ENCODE peak calls at places on chromosomes 2 and 18, in four cellular contexts. One of them, this sample, is unnamed. For H3K36me3, the result is how much of the 10 kb centered on the place peaks cover.

GRCh38 chr2:53087282-53087882 is 680.2 kb upstream of the CHAC2 start:
- DNase-seq in breast epithelium: no peak
- DNase-seq in pancreas: no peak
- DNase-seq in tibial nerve: no peak
- DNase-seq in this sample: no peak

GRCh38 chr18:42052137-42052708 is 97.2 kb downstream of the PIK3C3 start:
- DNase-seq in breast epithelium: no peak
- DNase-seq in pancreas: no peak
- DNase-seq in tibial nerve: no peak
- DNase-seq in this sample: no peak

GRCh38 chr18:49721981-49722380 is 91.4 kb downstream of the ACAA2 start:
- DNase-seq in breast epithelium: no peak
- DNase-seq in pancreas: no peak
- DNase-seq in tibial nerve: no peak
- DNase-seq in this sample: no peak

GRCh38 chr18:67232991-67233390 is 283.5 kb downstream of the DSEL start:
- DNase-seq in breast epithelium: no peak
- DNase-seq in pancreas: no peak
- DNase-seq in tibial nerve: no peak
- DNase-seq in this sample: no peak

GRCh38 chr2:113754160-113754559 is 2.3 kb downstream of the SLC35F5 start:
- DNase-seq in breast epithelium: no peak
- DNase-seq in pancreas: no peak
- DNase-seq in tibial nerve: no peak
- DNase-seq in this sample: no peak

GRCh38 chr2:217653240-217653639 is 349.6 kb downstream of the TNS1 start:
- DNase-seq in breast epithelium: peak
- DNase-seq in pancreas: no peak
- DNase-seq in tibial nerve: peak
- DNase-seq in this sample: peak

GRCh38 chr2:224650815-224651439 is 65.2 kb downstream of the CCDC195 start:
- DNase-seq in breast epithelium: no peak
- DNase-seq in pancreas: no peak
- DNase-seq in tibial nerve: peak
- DNase-seq in this sample: no peak

GRCh38 chr2:196131949-196132925 is 39.1 kb downstream of the STK17B start:
- DNase-seq in breast epithelium: no peak
- DNase-seq in pancreas: no peak
- DNase-seq in tibial nerve: no peak
- DNase-seq in this sample: no peak

GRCh38 chr2:6823111-6823510 is 42.6 kb downstream of the CMPK2 start:
- DNase-seq in breast epithelium: no peak
- DNase-seq in pancreas: no peak
- DNase-seq in tibial nerve: no peak
- DNase-seq in this sample: no peak

GRCh38 chr2:209074711-209075110 is 349.1 kb upstream of the MAP2 start:
- DNase-seq in breast epithelium: no peak
- DNase-seq in pancreas: no peak
- DNase-seq in tibial nerve: no peak
- DNase-seq in this sample: no peak

GRCh38 chr2:101655941-101656422 is 41.5 kb upstream of the MAP4K4 start:
- DNase-seq in breast epithelium: no peak
- DNase-seq in pancreas: no peak
- DNase-seq in tibial nerve: no peak
- DNase-seq in this sample: peak

GRCh38 chr18:48813833-48814489 is 136.8 kb downstream of the SMAD7 start:
- DNase-seq in breast epithelium: no peak
- DNase-seq in pancreas: peak
- DNase-seq in tibial nerve: peak
- DNase-seq in this sample: no peak

GRCh38 chr18:41226186-41226585 is 728.8 kb upstream of the PIK3C3 start:
- DNase-seq in breast epithelium: no peak
- DNase-seq in pancreas: no peak
- DNase-seq in tibial nerve: no peak
- DNase-seq in this sample: no peak

GRCh38 chr18:70417847-70418246 is 129.0 kb downstream of the SOCS6 start:
- DNase-seq in breast epithelium: no peak
- DNase-seq in pancreas: no peak
- DNase-seq in tibial nerve: no peak
- DNase-seq in this sample: no peak

GRCh38 chr2:219425238-219426067 is 7.3 kb downstream of the DES start:
- DNase-seq in breast epithelium: no peak
- DNase-seq in pancreas: no peak
- DNase-seq in tibial nerve: no peak
- DNase-seq in this sample: no peak

GRCh38 chr2:54597153-54597827 is 126.2 kb upstream of the EML6 start:
- DNase-seq in breast epithelium: no peak
- DNase-seq in pancreas: peak
- DNase-seq in tibial nerve: no peak
- DNase-seq in this sample: no peak

GRCh38 chr18:37529863-37530262 is 35.7 kb downstream of the CELF4 start:
- DNase-seq in breast epithelium: no peak
- DNase-seq in pancreas: no peak
- DNase-seq in tibial nerve: no peak
- DNase-seq in this sample: no peak

GRCh38 chr2:9627310-9627709 is 3.5 kb downstream of the YWHAQ start:
- DNase-seq in breast epithelium: no peak
- DNase-seq in pancreas: no peak
- DNase-seq in tibial nerve: no peak
- DNase-seq in this sample: no peak

GRCh38 chr18:59876310-59876626 is 23.5 kb upstream of the PMAIP1 start:
- DNase-seq in breast epithelium: no peak
- DNase-seq in pancreas: no peak
- DNase-seq in tibial nerve: no peak
- DNase-seq in this sample: no peak

GRCh38 chr2:196372811-196373664 is 201.7 kb upstream of the STK17B start:
- DNase-seq in breast epithelium: no peak
- DNase-seq in pancreas: no peak
- DNase-seq in tibial nerve: no peak
- DNase-seq in this sample: no peak

GRCh38 chr2:217793566-217794132 is 209.1 kb downstream of the TNS1 start:
- DNase-seq in breast epithelium: no peak
- DNase-seq in pancreas: no peak
- DNase-seq in tibial nerve: peak
- DNase-seq in this sample: no peak

GRCh38 chr2:36367497-36368353 is 12.1 kb downstream of the CRIM1 start:
- DNase-seq in breast epithelium: no peak
- DNase-seq in pancreas: no peak
- DNase-seq in tibial nerve: no peak
- DNase-seq in this sample: no peak

GRCh38 chr2:226118471-226119429 is 680.9 kb downstream of the IRS1 start:
- DNase-seq in breast epithelium: peak
- DNase-seq in pancreas: no peak
- DNase-seq in tibial nerve: peak
- DNase-seq in this sample: no peak

GRCh38 chr18:48892146-48892855 is 58.5 kb downstream of the SMAD7 start:
- DNase-seq in breast epithelium: no peak
- DNase-seq in pancreas: peak
- DNase-seq in tibial nerve: no peak
- DNase-seq in this sample: no peak

GRCh38 chr18:26479065-26479685 is 69.2 kb downstream of the KCTD1 start:
- DNase-seq in breast epithelium: no peak
- DNase-seq in pancreas: no peak
- DNase-seq in tibial nerve: no peak
- DNase-seq in this sample: no peak

GRCh38 chr18:26474542-26474941 is 73.8 kb downstream of the KCTD1 start:
- DNase-seq in breast epithelium: no peak
- DNase-seq in pancreas: no peak
- DNase-seq in tibial nerve: no peak
- DNase-seq in this sample: no peak

GRCh38 chr18:26477828-26478466 is 70.4 kb downstream of the KCTD1 start:
- DNase-seq in breast epithelium: no peak
- DNase-seq in pancreas: no peak
- DNase-seq in tibial nerve: no peak
- DNase-seq in this sample: no peak

GRCh38 chr18:26473721-26474120 is 74.6 kb downstream of the KCTD1 start:
- DNase-seq in breast epithelium: no peak
- DNase-seq in pancreas: no peak
- DNase-seq in tibial nerve: no peak
- DNase-seq in this sample: no peak

GRCh38 chr18:26476697-26477096 is 71.7 kb downstream of the KCTD1 start:
- DNase-seq in breast epithelium: no peak
- DNase-seq in pancreas: no peak
- DNase-seq in tibial nerve: no peak
- DNase-seq in this sample: no peak
- H3K36me3 ChIP-seq in breast epithelium: under half
- H3K36me3 ChIP-seq in pancreas: under half
- H3K36me3 ChIP-seq in tibial nerve: under half
- H3K36me3 ChIP-seq in this sample: under half

DNA sequence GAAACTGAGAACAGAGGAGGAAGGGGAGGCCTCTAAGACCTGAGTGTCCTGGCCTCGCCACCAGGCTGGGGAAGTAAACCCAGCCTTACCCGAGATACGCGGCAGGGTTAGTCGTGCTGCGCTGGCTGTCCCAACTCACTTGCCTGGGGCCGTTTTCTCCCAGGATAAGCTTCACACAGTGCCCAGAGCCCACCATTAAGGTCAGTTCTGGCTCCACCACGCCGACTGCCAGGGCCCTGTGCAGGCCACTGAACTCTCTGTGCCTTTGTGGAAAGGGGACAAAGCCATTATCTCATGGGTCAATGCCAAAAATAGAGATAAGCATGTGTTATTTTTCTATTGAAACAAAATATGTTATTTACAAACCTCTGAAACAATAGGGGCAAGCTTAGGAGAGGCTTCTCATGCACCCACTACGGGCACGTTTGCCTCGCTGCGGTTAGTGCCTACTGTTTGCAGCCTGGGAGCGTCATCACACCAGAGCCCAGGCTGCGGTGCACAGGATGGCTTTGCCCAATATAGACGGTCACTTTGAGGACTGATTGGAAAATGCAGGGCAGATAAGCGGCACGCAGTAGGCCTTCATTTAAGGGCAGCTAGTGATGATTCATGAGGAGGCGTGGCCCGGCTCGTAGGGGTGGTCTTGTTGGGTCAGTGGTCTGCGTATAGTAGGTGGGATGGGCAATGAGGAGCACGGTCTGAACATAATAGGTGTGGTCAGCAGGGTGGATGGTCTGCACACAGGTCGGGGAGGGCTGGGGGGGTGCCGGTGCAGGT is 242.1 kb downstream of the GLI2 start:
- DNase-seq in breast epithelium: no peak
- DNase-seq in pancreas: peak
- DNase-seq in tibial nerve: no peak
- DNase-seq in this sample: no peak
- H3K36me3 ChIP-seq in breast epithelium: under half
- H3K36me3 ChIP-seq in pancreas: under half
- H3K36me3 ChIP-seq in tibial nerve: under half
- H3K36me3 ChIP-seq in this sample: under half

GRCh38 chr2:114962551-114962950 is 520.1 kb downstream of the DPP10 start:
- DNase-seq in breast epithelium: no peak
- DNase-seq in pancreas: no peak
- DNase-seq in tibial nerve: no peak
- DNase-seq in this sample: no peak
- H3K36me3 ChIP-seq in breast epithelium: under half
- H3K36me3 ChIP-seq in pancreas: under half
- H3K36me3 ChIP-seq in tibial nerve: under half
- H3K36me3 ChIP-seq in this sample: under half

GRCh38 chr2:232815569-232815968 is 39.2 kb upstream of the KCNJ13 start:
- DNase-seq in breast epithelium: no peak
- DNase-seq in pancreas: no peak
- DNase-seq in tibial nerve: no peak
- DNase-seq in this sample: no peak
- H3K36me3 ChIP-seq in breast epithelium: under half
- H3K36me3 ChIP-seq in pancreas: half or more
- H3K36me3 ChIP-seq in tibial nerve: under half
- H3K36me3 ChIP-seq in this sample: under half